ENCODE peak calls at places on chromosomes 1 and 21, in six cellular contexts. N is heart left ventricle, F is A549, I is IMR-90, R is ovary, D is prostate gland. W is an unnamed sample.
A peak's percentile ranks its signal among the peaks of the same experiment; 100 is the strongest.

GRCh38 chr1:59880735-59881134 is 45.8 kb downstream of the CYP2J2 start:
- DNase-seq in I (no peak), F (no peak), N (no peak), R (peak; percentile 58), D (no peak), W (no peak)

GRCh38 chr21:40719615-40720014 is 127.3 kb downstream of the DSCAM start:
- DNase-seq in F (no peak), I (no peak), N (no peak), R (no peak), D (no peak), W (no peak)

GRCh38 chr1:17582124-17582768 is 42.7 kb downstream of the ARHGEF10L start:
- DNase-seq in N (no peak), R (no peak), D (peak; percentile 72), F (no peak), I (no peak), W (no peak)

GRCh38 chr1:232704694-232705680 is 75.1 kb upstream of the SIPA1L2 start:
- DNase-seq in N (no peak), I (peak; percentile 91), F (peak; percentile 67), R (no peak), D (peak; percentile 86), W (peak; percentile 87)

GRCh38 chr1:155324041-155324716 is 3.5 kb downstream of the RUSC1 start:
- DNase-seq in D (peak; percentile 97), F (peak; percentile 97), I (peak; percentile 93), N (peak; percentile 97), R (peak; percentile 94), W (peak; percentile 99)

GRCh38 chr1:41726899-41727748 is 191.6 kb downstream of the HIVEP3 start:
- DNase-seq in I (no peak), F (no peak), N (peak; percentile 89), R (no peak), D (no peak), W (peak; percentile 62)

GRCh38 chr21:15063081-15063820 is 1.5 kb downstream of the NRIP1 start:
- DNase-seq in N (no peak), D (no peak), F (no peak), I (peak; percentile 18), R (no peak), W (no peak)

GRCh38 chr1:117095237-117095636 is 26.3 kb downstream of the TRIM45 start:
- DNase-seq in R (no peak), F (no peak), I (peak; percentile 66), N (no peak), D (no peak), W (no peak)

GRCh38 chr21:40586575-40586974 is 260.4 kb downstream of the DSCAM start:
- DNase-seq in D (no peak), I (no peak), F (no peak), R (no peak), N (no peak), W (no peak)

GRCh38 chr1:76868916-76869315 is 1.6 kb downstream of the ST6GALNAC5 start:
- DNase-seq in R (peak; percentile 43), N (no peak), D (no peak), F (no peak), I (no peak), W (peak; percentile 85)

GRCh38 chr1:24118410-24119242 is 6.7 kb upstream of the MYOM3 start:
- DNase-seq in D (no peak), F (no peak), R (no peak), I (no peak), N (no peak), W (no peak)

GRCh38 chr1:6208723-6209660 is 3.1 kb downstream of the RNF207 start:
- DNase-seq in R (peak; percentile 58), F (no peak), I (peak; percentile 42), N (peak; percentile 77), D (no peak), W (no peak)

GRCh38 chr1:216457356-216457755 is 34.1 kb upstream of the USH2A start:
- DNase-seq in I (peak; percentile 55), F (no peak), D (no peak), R (no peak), N (no peak), W (no peak)

GRCh38 chr1:177847843-177848242 is 122.0 kb downstream of the SEC16B start:
- DNase-seq in F (no peak), R (no peak), D (no peak), N (no peak), I (peak; percentile 91), W (no peak)

GRCh38 chr1:29332204-29332603 is 95.9 kb downstream of the PTPRU start:
- DNase-seq in F (peak; percentile 53), D (no peak), N (no peak), R (no peak), I (peak; percentile 21), W (no peak)

GRCh38 chr21:38289697-38290096 is 32.9 kb downstream of the KCNJ15 start:
- DNase-seq in D (no peak), R (no peak), F (no peak), I (peak; percentile 98), N (no peak), W (no peak)

GRCh38 chr1:222339371-222339947 is 208.4 kb downstream of the HHIPL2 start:
- DNase-seq in I (peak; percentile 41), D (no peak), N (no peak), R (no peak), F (no peak), W (no peak)

GRCh38 chr1:36134805-36135339 is 9.8 kb upstream of the COL8A2 start:
- DNase-seq in F (peak; percentile 34), D (no peak), N (no peak), R (peak; percentile 70), I (peak; percentile 38), W (peak; percentile 44)

GRCh38 chr1:95604784-95605183 is 370.8 kb downstream of the RWDD3 start:
- DNase-seq in R (no peak), I (no peak), F (no peak), D (no peak), N (no peak), W (no peak)

GRCh38 chr1:183218981-183219621 is 33.0 kb downstream of the LAMC2 start:
- DNase-seq in I (no peak), N (no peak), F (no peak), R (peak; percentile 49), D (peak; percentile 78), W (peak; percentile 39)

GRCh38 chr1:56709995-56710394 is 64.9 kb downstream of the PRKAA2 start:
- DNase-seq in N (no peak), R (no peak), D (no peak), I (no peak), F (no peak), W (no peak)

GRCh38 chr1:88016947-88017346 is 667.1 kb upstream of the PKN2 start:
- DNase-seq in I (no peak), F (no peak), D (no peak), R (no peak), N (no peak), W (no peak)

GRCh38 chr1:7360526-7360925 is 410.6 kb upstream of the VAMP3 start:
- DNase-seq in N (peak; percentile 26), F (no peak), R (no peak), I (no peak), D (no peak), W (no peak)

GRCh38 chr1:212161231-212161781 is 123.9 kb upstream of the PPP2R5A start:
- DNase-seq in D (no peak), N (no peak), I (peak; percentile 87), F (no peak), R (no peak), W (no peak)

GRCh38 chr1:165162671-165163241 is 193.8 kb downstream of the LMX1A start:
- DNase-seq in N (no peak), D (peak; percentile 81), F (no peak), R (no peak), I (no peak), W (no peak)

GRCh38 chr1:227816750-227817446 is 1.4 kb downstream of the PRSS38 start:
- DNase-seq in R (no peak), N (no peak), F (no peak), I (no peak), D (no peak), W (no peak)

DNA sequence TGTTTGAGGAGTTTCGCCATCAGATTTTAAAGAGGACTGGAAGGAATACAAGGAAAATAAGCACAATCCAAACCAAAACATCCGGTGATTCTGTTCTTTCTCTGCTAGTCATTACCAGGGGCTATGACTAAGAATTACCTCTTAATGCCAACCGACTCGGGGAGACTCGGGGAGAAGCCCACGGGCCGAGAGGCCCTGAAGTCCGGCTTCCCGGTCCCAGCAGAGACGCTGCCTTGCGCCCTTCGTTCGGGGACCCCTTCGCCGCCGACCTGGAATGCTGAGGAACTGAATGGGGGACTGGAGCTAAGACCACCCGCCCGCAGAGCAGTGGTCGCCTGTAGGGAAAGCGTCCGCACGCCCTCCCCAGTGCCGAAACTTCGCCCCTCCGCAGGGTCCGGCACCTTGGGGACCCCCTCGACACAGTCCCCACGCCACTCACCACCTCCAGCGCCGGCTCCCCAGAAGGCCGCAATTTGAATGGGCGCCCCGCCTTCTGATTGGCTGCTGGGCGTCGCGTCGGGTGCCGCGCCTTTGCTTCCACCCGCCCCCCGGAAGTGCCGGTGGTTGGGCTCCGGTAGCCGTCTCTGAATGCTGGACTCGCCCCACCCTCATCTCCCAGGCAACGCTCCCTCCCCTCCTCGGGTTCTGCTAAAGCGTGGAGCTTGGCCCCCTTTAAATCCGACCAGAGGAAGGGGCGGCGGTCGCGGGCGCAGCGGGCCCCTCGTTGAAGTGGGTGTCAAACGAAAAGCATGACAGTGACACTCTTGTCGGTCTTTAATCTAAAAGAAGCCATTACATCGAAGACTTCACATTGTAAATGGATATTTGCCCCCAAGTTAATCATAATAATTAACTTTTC is at the start of gene KIF14:
- DNase-seq in I (peak; percentile 82), D (peak; percentile 88), R (peak; percentile 92), F (peak; percentile 93), N (peak; percentile 94), W (peak; percentile 92)
- TF ChIP-seq POLR2A in I (peak; percentile 80), D (no peak), R (no peak), F (no peak), N (no peak), W (no peak)

GRCh38 chr21:16070207-16070651 is 340.4 kb downstream of the USP25 start:
- DNase-seq in I (no peak), F (no peak), R (no peak), N (no peak), D (peak; percentile 38), W (no peak)
- H3K4me3 ChIP-seq in I (no peak overlapping the region), F (no peak overlapping the region), R (peak overlapping the region; percentile 36), N (no peak overlapping the region), D (peak overlapping the region; percentile 29), W (no peak overlapping the region)

GRCh38 chr1:40161125-40161887 is at the start of gene RLF:
- DNase-seq in F (peak; percentile 92), I (peak; percentile 93), D (peak; percentile 92), R (peak; percentile 97), N (peak; percentile 97), W (peak; percentile 99)
- TF ChIP-seq CTCF in F (no peak), I (no peak), D (no peak), R (no peak), N (no peak), W (no peak)

DNA sequence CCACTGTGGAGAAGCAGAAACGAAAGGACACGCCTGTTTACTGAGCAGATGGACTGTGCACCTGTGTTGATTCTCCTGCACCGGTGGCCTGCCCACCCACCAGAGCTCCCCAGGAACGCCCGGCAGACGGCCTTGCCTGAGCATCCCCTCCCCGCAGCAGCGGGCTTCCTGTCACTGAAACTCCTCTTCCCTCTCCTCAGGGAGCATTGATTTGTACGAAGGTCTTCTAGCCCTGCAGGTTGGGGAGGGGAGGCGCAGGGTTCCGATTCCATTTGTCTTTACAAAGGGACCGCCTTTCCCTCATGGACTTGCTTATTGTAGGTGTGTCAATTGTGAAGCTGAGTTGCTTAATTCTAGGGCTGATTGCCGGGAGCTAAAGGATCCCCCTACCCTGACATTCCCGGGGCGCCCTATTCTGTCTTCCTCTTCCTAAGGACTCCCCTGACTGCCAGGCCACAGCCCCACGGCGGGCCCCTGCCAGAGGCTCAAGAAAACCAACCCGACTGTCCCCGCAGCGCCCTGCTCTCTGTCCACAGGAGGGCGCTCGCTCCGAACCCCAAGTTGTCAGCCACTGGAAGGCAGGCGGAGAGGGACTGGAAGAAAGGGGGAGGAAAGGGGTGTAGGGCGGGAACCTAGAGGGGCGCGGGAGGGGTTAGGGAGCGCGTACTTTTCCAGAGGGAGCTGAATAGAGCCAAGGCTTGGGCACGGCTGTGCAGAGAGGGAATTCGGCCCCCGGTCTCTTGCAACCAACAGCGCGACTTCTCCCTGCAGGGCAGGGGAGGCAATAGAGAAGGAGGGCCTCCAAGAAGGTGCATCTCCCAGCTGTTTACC is 2.8 kb downstream of the S100A6 start:
- DNase-seq in R (peak; percentile 92), N (peak; percentile 91), D (peak; percentile 84), I (peak; percentile 84), F (peak; percentile 91), W (peak; percentile 89)
- TF ChIP-seq POLR2A in R (peak; percentile 14), N (no peak), D (peak; percentile 13), I (peak; percentile 51), F (peak; percentile 40), W (no peak)

W was measured in lower leg skin.